ENCODE peak calls at places on chromosomes 1 and 21, in eight cellular contexts. C, B, G, J, K, T, N and V are unnamed samples.

GRCh38 chr1:200302893-200303250 is 107.0 kb downstream of the ZNF281 start:
- DNase-seq in C (peak; percentile 40), B (no peak), G (no peak), J (peak; percentile 63), K (peak; percentile 50), T (no peak), N (peak; percentile 29), V (no peak)

GRCh38 chr21:31612889-31613785 is 46.4 kb upstream of the SOD1 start:
- DNase-seq in C (no peak), B (no peak), G (peak; percentile 72), J (no peak), K (no peak), T (no peak), N (no peak), V (no peak)

GRCh38 chr1:18480315-18481189 is at the start of gene KLHDC7A:
- DNase-seq in C (no peak), B (no peak), G (no peak), J (peak; percentile 95), K (peak; percentile 65), T (peak; percentile 33), N (peak; percentile 40), V (peak; percentile 36)

GRCh38 chr21:44405948-44406872 is 49.1 kb upstream of the LRRC3 start:
- DNase-seq in C (no peak), B (no peak), G (no peak), J (no peak), K (no peak), T (no peak), N (no peak), V (no peak)

GRCh38 chr1:159532922-159533321 is 2.9 kb downstream of the OR10J5 start:
- DNase-seq in C (no peak), B (no peak), G (no peak), J (no peak), K (no peak), T (no peak), N (no peak), V (no peak)

GRCh38 chr1:241695454-241696171 is 43.5 kb downstream of the WDR64 start:
- DNase-seq in C (no peak), B (no peak), G (no peak), J (no peak), K (no peak), T (no peak), N (no peak), V (no peak)

GRCh38 chr1:65254320-65255087 is 54.8 kb upstream of the DNAJC6 start:
- DNase-seq in C (peak; percentile 57), B (peak; percentile 88), G (peak; percentile 74), J (peak; percentile 85), K (peak; percentile 81), T (peak; percentile 87), N (peak; percentile 81), V (peak; percentile 75)

GRCh38 chr1:30957560-30958222 is 49.1 kb upstream of the SDC3 start:
- DNase-seq in C (no peak), B (no peak), G (no peak), J (no peak), K (no peak), T (no peak), N (no peak), V (no peak)

GRCh38 chr1:223007250-223007649 is 135.8 kb downstream of the TLR5 start:
- DNase-seq in C (no peak), B (no peak), G (no peak), J (peak; percentile 76), K (no peak), T (no peak), N (no peak), V (no peak)

GRCh38 chr1:59061876-59062275 is 235.0 kb upstream of the FGGY start:
- DNase-seq in C (peak; percentile 94), B (no peak), G (peak; percentile 33), J (no peak), K (peak; percentile 24), T (peak; percentile 38), N (peak; percentile 76), V (peak; percentile 59)

GRCh38 chr1:40360631-40361030 is 12.9 kb upstream of the SMAP2 start:
- DNase-seq in C (no peak), B (no peak), G (no peak), J (no peak), K (no peak), T (no peak), N (no peak), V (no peak)

GRCh38 chr1:40362199-40362598 is 11.3 kb upstream of the SMAP2 start:
- DNase-seq in C (no peak), B (no peak), G (no peak), J (no peak), K (no peak), T (no peak), N (no peak), V (no peak)

GRCh38 chr1:40362699-40363098 is 10.8 kb upstream of the SMAP2 start:
- DNase-seq in C (peak; percentile 79), B (no peak), G (no peak), J (no peak), K (no peak), T (no peak), N (no peak), V (no peak)

GRCh38 chr1:40361637-40362036 is 11.9 kb upstream of the SMAP2 start:
- DNase-seq in C (no peak), B (no peak), G (no peak), J (no peak), K (no peak), T (no peak), N (no peak), V (no peak)

DNA sequence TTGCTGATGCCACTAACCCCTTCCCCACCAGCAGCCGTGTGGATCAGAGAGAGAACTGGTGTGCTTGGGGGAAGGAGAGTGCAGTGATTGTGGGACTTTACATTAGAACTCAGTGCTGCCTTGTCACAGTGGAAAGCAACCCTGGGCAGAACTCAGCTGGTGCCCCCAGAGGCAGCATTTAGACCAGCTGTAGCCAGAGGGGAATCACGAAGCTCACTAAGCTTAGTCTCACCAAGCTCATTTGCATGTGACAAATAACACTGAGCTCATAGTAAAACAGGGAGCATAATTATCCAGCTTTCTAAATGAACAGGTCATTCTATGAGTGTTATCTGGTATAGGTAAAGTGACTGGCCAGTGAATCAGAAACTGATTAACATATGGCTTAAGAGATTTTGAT is 9.8 kb upstream of the SMAP2 start:
- DNase-seq in C (no peak), B (no peak), G (no peak), J (no peak), K (no peak), T (no peak), N (no peak), V (no peak)
- TF ChIP-seq CTCF in C (no peak), B (no peak), G (no peak), J (no peak), K (no peak), T (no peak), N (no peak), V (no peak)

GRCh38 chr1:52553372-52554266 is 727 bp upstream of the TUT4 start:
- DNase-seq in C (peak; percentile 84), B (peak; percentile 85), G (peak; percentile 91), J (peak; percentile 83), K (peak; percentile 73), T (peak; percentile 86), N (peak; percentile 86), V (peak; percentile 74)
- TF ChIP-seq POLR2A in C (peak; percentile 94), B (no peak), G (no peak), J (peak; percentile 40), K (peak; percentile 43), T (peak; percentile 28), N (peak; percentile 40), V (peak; percentile 54)

DNA sequence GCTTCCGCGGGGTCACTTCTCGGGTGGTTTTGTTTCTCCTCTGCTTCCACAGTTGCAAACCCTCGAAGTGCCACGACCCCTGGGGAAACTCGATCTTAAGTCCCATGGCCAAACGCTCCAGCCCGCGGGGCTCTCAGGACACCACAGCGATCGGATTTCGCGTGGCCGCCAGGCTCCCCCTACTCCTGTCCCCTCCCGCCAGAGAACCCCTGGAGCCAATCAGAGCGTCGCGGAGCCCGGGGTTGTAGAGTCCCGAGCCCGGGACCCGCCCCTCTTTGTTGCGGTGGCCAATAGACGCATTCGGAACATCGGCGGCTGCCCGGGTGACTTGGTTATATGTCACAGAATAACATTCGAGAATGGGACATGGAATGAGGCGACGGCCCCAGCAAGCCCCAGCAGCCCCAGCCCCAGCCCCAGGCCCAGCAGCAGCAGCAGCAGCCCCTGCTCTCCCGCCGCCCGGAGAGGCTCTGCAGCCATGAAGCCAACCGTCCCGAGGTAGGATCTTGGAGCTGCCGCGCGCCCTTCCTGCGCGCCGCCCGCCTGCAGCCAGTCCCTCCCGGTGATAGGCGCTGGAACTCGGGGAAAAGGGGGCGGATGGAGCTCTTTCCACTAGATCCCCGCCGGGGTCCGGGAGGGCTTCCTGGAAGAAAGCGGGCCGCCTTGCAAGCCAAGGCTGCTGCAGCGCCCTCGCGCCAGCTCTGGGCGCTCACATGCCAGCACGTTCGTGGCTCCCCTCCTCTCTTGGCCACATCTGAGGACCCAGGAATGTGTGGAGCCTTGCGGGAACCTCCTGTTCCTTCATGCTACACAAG is at the start of gene VASH2:
- DNase-seq in C (peak; percentile 83), B (peak; percentile 75), G (peak; percentile 84), J (peak; percentile 60), K (peak; percentile 67), T (peak; percentile 75), N (peak; percentile 83), V (peak; percentile 89)
- TF ChIP-seq CTCF in C (no peak), B (no peak), G (no peak), J (no peak), K (no peak), T (no peak), N (no peak), V (no peak)

GRCh38 chr1:173554541-173555250 is 48.2 kb downstream of the SLC9C2 start:
- DNase-seq in C (peak; percentile 32), B (no peak), G (no peak), J (no peak), K (no peak), T (no peak), N (no peak), V (no peak)

GRCh38 chr1:173560300-173560699 is 42.6 kb downstream of the SLC9C2 start:
- DNase-seq in C (no peak), B (no peak), G (no peak), J (no peak), K (no peak), T (no peak), N (no peak), V (no peak)

GRCh38 chr1:173551699-173552098 is 51.2 kb downstream of the SLC9C2 start:
- DNase-seq in C (no peak), B (no peak), G (no peak), J (no peak), K (no peak), T (no peak), N (no peak), V (no peak)

GRCh38 chr1:173554089-173554488 is 48.8 kb downstream of the SLC9C2 start:
- DNase-seq in C (no peak), B (no peak), G (peak; percentile 17), J (no peak), K (no peak), T (no peak), N (no peak), V (no peak)

GRCh38 chr1:173555651-173556305 is 47.1 kb downstream of the SLC9C2 start:
- DNase-seq in C (no peak), B (no peak), G (no peak), J (no peak), K (no peak), T (no peak), N (no peak), V (no peak)
- TF ChIP-seq POLR2A in C (no peak), B (no peak), G (no peak), J (no peak), K (no peak), T (no peak), N (no peak), V (no peak)

GRCh38 chr1:167052389-167052788 is 37.8 kb downstream of the GPA33 start:
- DNase-seq in C (no peak), B (no peak), G (no peak), J (no peak), K (no peak), T (no peak), N (no peak), V (no peak)
- TF ChIP-seq CTCF in C (peak; percentile 28), B (no peak), G (peak; percentile 39), J (peak; percentile 50), K (peak; percentile 36), T (peak; percentile 19), N (peak; percentile 50), V (peak; percentile 18)